ENCODE peak calls at places on chromosome 15, in seven cellular contexts. E is esophagus squamous epithelium, K is stomach, G is adrenal gland, Q is ovary, H is Peyer's patch, X is HepG2. L is an unnamed sample.

GRCh38 chr15:96521386-96521785 is 190.9 kb downstream of the NR2F2 start:
- DNase-seq in E (no peak), K (no peak), G (no peak), Q (no peak), H (no peak), X (no peak), L (no peak)

GRCh38 chr15:77636209-77636608 is 3.5 kb upstream of the LINGO1 start:
- DNase-seq in E (no peak), K (no peak), G (no peak), Q (no peak), H (no peak), X (no peak), L (no peak)

GRCh38 chr15:61173899-61174689 is 55.0 kb downstream of the RORA start:
- DNase-seq in E (no peak), K (no peak), G (no peak), Q (no peak), H (no peak), X (no peak), L (no peak)

GRCh38 chr15:88638626-88639372 is at the start of gene ISG20:
- DNase-seq in E (peak), K (peak), G (peak), Q (peak), H (peak), X (peak), L (peak)

GRCh38 chr15:88992912-88993376 is 79.8 kb upstream of the MFGE8 start:
- DNase-seq in E (no peak), K (no peak), G (no peak), Q (no peak), H (no peak), X (no peak), L (no peak)

GRCh38 chr15:32029862-32030781 is at the start of gene CHRNA7:
- DNase-seq in E (no peak), K (peak), G (peak), Q (peak), H (peak), X (peak), L (no peak)

GRCh38 chr15:80662756-80663553 is 32.2 kb upstream of the ABHD17C start:
- DNase-seq in E (no peak), K (no peak), G (no peak), Q (no peak), H (peak), X (no peak), L (no peak)

GRCh38 chr15:45635191-45635638 is 386 bp downstream of the SQOR start:
- DNase-seq in E (peak), K (peak), G (peak), Q (peak), H (peak), X (peak), L (peak)

GRCh38 chr15:56587686-56588085 is 122.7 kb upstream of the MNS1 start:
- DNase-seq in E (no peak), K (no peak), G (no peak), Q (no peak), H (no peak), X (no peak), L (no peak)

GRCh38 chr15:78679089-78679511 is 38.1 kb upstream of the CHRNB4 start:
- DNase-seq in E (no peak), K (no peak), G (no peak), Q (no peak), H (no peak), X (no peak), L (no peak)

GRCh38 chr15:77075528-77075927 is 4.6 kb upstream of the TSPAN3 start:
- DNase-seq in E (no peak), K (peak), G (peak), Q (no peak), H (no peak), X (peak), L (no peak)

GRCh38 chr15:58474741-58475323 is 43.0 kb downstream of the LIPC start:
- DNase-seq in E (no peak), K (no peak), G (no peak), Q (no peak), H (no peak), X (no peak), L (no peak)

GRCh38 chr15:31216210-31216911 is 110.3 kb upstream of the KLF13 start:
- DNase-seq in E (peak), K (peak), G (peak), Q (peak), H (peak), X (peak), L (peak)

GRCh38 chr15:84638103-84638502 is 16.0 kb downstream of the WDR73 start:
- DNase-seq in E (no peak), K (no peak), G (no peak), Q (no peak), H (no peak), X (peak), L (no peak)

GRCh38 chr15:31347067-31347975 is 20.7 kb downstream of the KLF13 start:
- DNase-seq in E (no peak), K (no peak), G (no peak), Q (no peak), H (peak), X (no peak), L (no peak)

GRCh38 chr15:77160562-77161481 is 89.9 kb upstream of the TSPAN3 start:
- DNase-seq in E (no peak), K (peak), G (no peak), Q (no peak), H (no peak), X (peak), L (no peak)

GRCh38 chr15:64653757-64654156 is 121.6 kb downstream of the RBPMS2 start:
- DNase-seq in E (no peak), K (no peak), G (no peak), Q (no peak), H (no peak), X (no peak), L (no peak)

DNA sequence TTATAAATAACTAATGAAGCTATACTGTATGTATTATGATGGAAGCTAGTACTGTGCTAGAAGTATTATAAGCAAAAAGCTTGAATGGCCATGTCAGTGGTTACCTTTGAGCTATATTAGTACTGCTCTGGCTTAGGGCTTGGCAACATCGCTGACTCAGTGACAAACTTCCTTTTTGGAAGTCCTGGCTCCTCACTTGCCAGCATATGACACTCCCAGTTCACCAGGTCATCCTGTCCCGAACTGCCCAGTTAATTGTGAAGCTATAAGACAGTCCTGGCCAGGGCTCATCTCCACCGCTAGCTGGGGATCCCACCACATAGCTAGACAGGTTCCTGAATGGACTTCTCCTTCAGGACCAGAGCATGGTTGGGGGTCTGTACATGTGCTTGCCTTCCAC is 31.9 kb downstream of the RAB8B start:
- DNase-seq in E (no peak), K (no peak), G (peak), Q (no peak), H (peak), X (no peak), L (no peak)
- TF ChIP-seq POLR2A in E (no peak), K (no peak), G (no peak), Q (no peak), H (no peak), X (no peak), L (no peak)

DNA sequence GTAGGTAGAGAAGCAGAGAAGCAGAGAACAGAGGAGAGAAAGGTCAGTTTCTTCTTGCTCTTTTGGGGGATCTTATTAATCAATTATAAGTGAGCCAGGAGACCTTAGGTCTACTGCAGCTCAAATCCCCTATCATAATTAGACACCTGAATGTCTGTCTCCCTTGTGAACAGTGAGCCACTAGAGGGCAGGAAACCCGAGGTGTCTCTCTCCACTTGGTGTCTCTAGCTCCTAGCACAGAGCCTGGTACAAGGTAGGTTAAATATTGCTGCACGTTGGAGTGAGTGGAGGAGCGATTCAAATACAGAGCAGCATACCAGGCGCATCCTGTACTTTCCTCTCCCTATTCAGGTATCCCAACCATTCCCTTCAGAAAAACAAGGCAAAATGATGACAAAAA is 2.0 kb upstream of the ST8SIA2 start:
- DNase-seq in E (no peak), K (no peak), G (no peak), Q (no peak), H (no peak), X (peak), L (no peak)
- TF ChIP-seq CTCF in E (peak), K (no peak), G (no peak), Q (no peak), H (peak), X (peak), L (no peak)

GRCh38 chr15:72198410-72199270 is 1.1 kb upstream of the GRAMD2A start:
- DNase-seq in E (no peak), K (no peak), G (no peak), Q (no peak), H (no peak), X (no peak), L (peak)

GRCh38 chr15:72197045-72197459 is 535 bp downstream of the GRAMD2A start:
- DNase-seq in E (no peak), K (no peak), G (no peak), Q (no peak), H (no peak), X (no peak), L (no peak)

GRCh38 chr15:72199721-72200212 is 2.2 kb upstream of the GRAMD2A start:
- DNase-seq in E (peak), K (peak), G (peak), Q (peak), H (peak), X (peak), L (peak)

GRCh38 chr15:72196409-72197044 is 1.1 kb downstream of the GRAMD2A start:
- DNase-seq in E (no peak), K (no peak), G (no peak), Q (no peak), H (no peak), X (no peak), L (no peak)

GRCh38 chr15:72197460-72198409 is at the start of gene GRAMD2A:
- DNase-seq in E (no peak), K (peak), G (no peak), Q (peak), H (peak), X (no peak), L (peak)
- H3K4me3 ChIP-seq in E (peak), K (peak), G (no peak), Q (peak), H (peak), X (peak), L (peak)

DNA sequence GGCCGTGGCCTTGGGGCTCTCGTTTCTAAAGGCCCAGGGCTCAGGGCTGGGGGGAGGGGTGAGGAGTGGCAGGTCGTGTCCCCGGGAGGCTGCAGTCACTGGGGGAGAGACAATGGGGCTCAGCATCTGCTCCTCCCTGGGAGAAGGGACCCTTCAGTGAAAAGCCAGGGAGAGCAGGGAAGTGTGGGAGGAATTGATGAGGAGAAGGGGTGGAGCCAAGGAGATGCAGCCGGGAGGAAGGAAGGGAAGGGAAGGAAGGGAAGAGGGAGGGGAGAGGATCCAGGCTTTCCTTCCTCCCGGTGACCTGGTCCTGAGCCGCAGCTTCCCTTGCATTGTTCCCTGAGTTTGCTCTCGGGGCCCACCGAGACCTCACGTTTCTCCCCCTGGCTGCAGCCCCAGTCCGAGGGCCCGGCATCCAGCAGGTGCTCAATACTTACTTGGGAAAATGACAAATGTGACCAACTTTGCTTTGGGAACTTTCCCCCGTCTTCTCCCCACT is 1.4 kb upstream of the ZNF710 start:
- DNase-seq in E (no peak), K (no peak), G (no peak), Q (peak), H (peak), X (no peak), L (no peak)
- TF ChIP-seq POLR2A in E (no peak), K (peak), G (no peak), Q (no peak), H (peak), X (no peak), L (no peak)

DNA sequence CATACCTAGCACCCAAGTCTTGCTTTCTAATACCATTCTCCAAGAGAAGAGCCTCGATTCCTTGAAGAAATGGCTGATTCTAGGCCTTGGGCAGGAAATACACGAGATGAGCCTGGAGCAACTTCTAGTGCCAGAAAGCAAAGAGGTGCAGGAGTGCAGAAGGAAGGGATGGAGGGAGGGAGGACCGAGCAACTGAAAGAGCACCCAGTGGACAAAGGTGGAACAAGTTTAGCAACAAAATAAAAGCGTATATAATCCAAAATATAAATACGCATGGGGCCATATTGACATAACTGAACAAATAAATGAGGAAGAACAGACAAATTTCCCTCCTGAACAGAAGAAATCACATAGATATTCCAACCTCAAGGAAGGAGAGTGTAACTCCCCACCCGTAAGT is 34.4 kb downstream of the CHSY1 start:
- DNase-seq in E (no peak), K (no peak), G (no peak), Q (no peak), H (no peak), X (peak), L (no peak)
- TF ChIP-seq CTCF in E (no peak), K (no peak), G (no peak), Q (no peak), H (no peak), X (no peak), L (no peak)

DNA sequence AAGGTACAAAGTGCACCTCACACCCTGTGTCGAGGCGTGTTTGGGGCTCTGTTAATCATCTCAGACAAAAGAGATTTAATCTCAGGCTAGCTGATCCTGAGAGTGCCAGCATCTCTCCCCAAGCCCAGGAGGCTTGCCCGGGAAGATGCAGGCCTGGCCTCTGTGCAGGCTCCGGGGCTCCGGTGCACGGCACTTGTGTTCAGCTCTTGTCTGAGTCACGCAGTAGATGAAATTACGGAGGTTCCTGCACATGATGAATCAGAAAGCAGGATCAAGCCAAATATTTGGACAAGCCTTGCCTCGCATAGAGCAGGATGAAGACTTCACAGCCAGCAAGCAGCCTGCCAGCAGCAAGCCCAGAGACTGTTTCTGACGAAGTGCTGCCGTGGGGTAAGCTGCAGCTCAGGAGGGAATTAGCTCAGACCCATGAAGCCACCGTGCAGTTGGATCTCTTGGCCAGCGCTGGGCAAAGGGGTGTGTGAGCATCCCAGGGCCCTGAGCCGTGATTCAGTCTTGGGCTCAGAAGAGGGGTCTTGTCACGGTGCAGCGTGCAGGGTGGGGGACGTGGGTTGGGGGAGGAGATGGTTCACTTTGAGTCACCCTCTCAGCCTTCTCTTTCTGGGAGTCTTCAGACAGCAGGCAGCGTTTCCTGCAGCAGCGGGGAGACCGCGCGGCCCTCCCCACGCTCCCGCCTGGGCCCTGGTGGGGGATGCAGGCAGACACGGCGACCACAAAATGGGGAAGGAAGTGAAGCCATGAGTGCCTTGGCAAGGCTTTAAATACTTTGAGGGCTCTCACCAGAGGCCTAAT is 89.2 kb upstream of the MEF2A start:
- DNase-seq in E (no peak), K (peak), G (no peak), Q (no peak), H (peak), X (peak), L (peak)
- H3K4me3 ChIP-seq in E (no peak), K (no peak), G (no peak), Q (no peak), H (no peak), X (no peak), L (no peak)

GRCh38 chr15:48880070-48880634 is 2.2 kb downstream of the EID1 start:
- DNase-seq in E (no peak), K (no peak), G (no peak), Q (no peak), H (no peak), X (no peak), L (no peak)
- TF ChIP-seq POLR2A in E (no peak), K (no peak), G (no peak), Q (no peak), H (no peak), X (no peak), L (no peak)

DNA sequence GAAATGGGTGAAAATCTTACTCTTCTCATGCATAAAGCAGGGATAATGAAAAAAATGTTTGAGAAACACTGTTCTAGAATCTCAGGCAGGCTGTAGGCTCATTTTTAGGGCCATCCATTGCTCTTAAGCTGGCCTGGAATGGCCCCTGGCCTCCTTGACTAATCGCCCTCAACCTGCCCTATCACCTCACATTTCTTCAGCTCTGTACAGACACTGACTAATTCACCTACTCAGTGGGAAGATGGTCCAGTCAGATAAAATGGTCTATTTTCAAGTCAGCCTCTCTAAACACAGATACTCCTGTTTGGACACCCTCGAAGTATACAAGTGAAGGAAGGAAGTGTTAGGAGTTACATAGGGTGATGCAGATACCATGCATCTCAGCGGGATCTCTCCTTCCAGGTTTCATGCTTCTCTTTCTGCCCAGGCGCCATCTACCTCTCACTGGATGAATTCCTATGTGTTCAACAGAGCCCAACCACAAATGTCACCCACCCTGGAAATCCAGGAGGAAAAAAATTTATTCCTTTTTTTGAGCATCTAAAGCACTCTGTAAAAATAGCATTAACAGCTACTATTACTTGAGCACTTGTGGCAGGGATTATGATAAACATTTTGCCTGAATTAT is 12.1 kb downstream of the FMN1 start:
- DNase-seq in E (no peak), K (no peak), G (no peak), Q (no peak), H (no peak), X (no peak), L (no peak)
- TF ChIP-seq CTCF in E (no peak), K (no peak), G (no peak), Q (no peak), H (no peak), X (no peak), L (no peak)

L was measured in lower leg skin.